ENCODE peak calls at places on chromosomes 12 and 14, in eight cellular contexts. F, Q, E, P, G, C, O and B are unnamed samples.

GRCh38 chr14:98623806-98624430 is 648.1 kb downstream of the BCL11B start:
- DNase-seq in F (peak; percentile 10), O (no peak), C (no peak), G (no peak), Q (no peak), P (no peak), E (no peak), B (no peak)

GRCh38 chr12:78095623-78096022 is 264.9 kb downstream of the NAV3 start:
- DNase-seq in P (no peak), F (no peak), Q (no peak), E (no peak), O (no peak), G (no peak), C (no peak), B (no peak)

GRCh38 chr14:60651051-60651935 is 2.0 kb upstream of the SIX1 start:
- DNase-seq in E (no peak), O (no peak), P (no peak), C (no peak), Q (no peak), G (no peak), F (no peak), B (no peak)

GRCh38 chr14:100443643-100444042 is 120.5 kb downstream of the SLC25A47 start:
- DNase-seq in Q (no peak), G (no peak), O (no peak), P (no peak), F (no peak), E (no peak), C (no peak), B (no peak)

GRCh38 chr12:93231938-93232337 is 145.8 kb upstream of the NUDT4 start:
- DNase-seq in Q (no peak), P (no peak), O (no peak), F (no peak), C (no peak), E (no peak), G (no peak), B (no peak)

GRCh38 chr14:103613517-103613916 is 15.5 kb upstream of the KLC1 start:
- DNase-seq in F (no peak), P (no peak), G (no peak), Q (no peak), E (no peak), O (no peak), C (no peak), B (no peak)

GRCh38 chr12:58757422-58757821 is 162.9 kb downstream of the LRIG3 start:
- DNase-seq in G (no peak), O (no peak), F (no peak), Q (no peak), E (no peak), C (no peak), P (no peak), B (no peak)

GRCh38 chr12:3225154-3225795 is 148.1 kb downstream of the TSPAN9 start:
- DNase-seq in G (no peak), E (no peak), F (no peak), C (no peak), Q (no peak), P (no peak), O (no peak), B (no peak)

GRCh38 chr12:130266751-130267150 is 70.9 kb upstream of the PIWIL1 start:
- DNase-seq in E (no peak), C (peak; percentile 15), Q (no peak), O (no peak), G (peak; percentile 75), F (no peak), P (no peak), B (no peak)

GRCh38 chr14:33848706-33849454 is 102.0 kb downstream of the EGLN3 start:
- DNase-seq in Q (no peak), O (no peak), F (peak; percentile 41), C (peak; percentile 94), E (peak; percentile 62), P (peak; percentile 32), G (peak; percentile 96), B (peak; percentile 92)

GRCh38 chr14:97379091-97379531 is 581.9 kb downstream of the VRK1 start:
- DNase-seq in E (no peak), G (peak; percentile 45), Q (no peak), C (no peak), F (no peak), O (no peak), P (no peak), B (no peak)

GRCh38 chr12:93573552-93574223 is 1.2 kb downstream of the SOCS2 start:
- DNase-seq in P (no peak), F (no peak), G (peak; percentile 44), E (peak; percentile 41), Q (peak; percentile 23), C (no peak), O (no peak), B (peak; percentile 64)

GRCh38 chr14:35883677-35884293 is 57.6 kb downstream of the BRMS1L start:
- DNase-seq in G (peak; percentile 63), Q (no peak), E (no peak), P (no peak), C (peak; percentile 51), O (no peak), F (no peak), B (peak; percentile 45)

GRCh38 chr14:24801024-24801423 is 167.0 kb upstream of the GZMB start:
- DNase-seq in G (no peak), Q (no peak), E (no peak), O (no peak), P (no peak), C (no peak), F (no peak), B (no peak)

DNA sequence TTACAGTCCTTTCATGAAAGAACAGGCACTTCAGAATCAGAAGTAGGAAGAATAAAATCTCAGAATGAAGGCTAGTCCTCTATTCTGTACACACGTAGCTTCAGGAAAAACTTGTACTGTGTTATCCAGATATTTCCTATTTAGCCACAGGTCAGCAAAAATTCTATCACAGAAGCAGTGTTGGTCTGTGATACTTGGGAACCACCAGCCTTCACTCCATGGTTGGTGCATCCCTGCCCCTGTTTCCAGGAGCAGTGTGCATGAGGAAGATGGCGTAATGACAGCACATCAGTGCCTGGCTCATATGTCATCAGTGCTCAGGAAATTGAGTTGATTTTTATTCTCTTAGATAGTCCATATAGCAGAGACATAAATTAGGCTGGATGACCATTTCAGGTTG is 87.7 kb downstream of the SAMD4A start:
- DNase-seq in G (no peak), E (no peak), O (no peak), Q (no peak), P (no peak), C (no peak), F (no peak), B (no peak)
- H3K4me1 ChIP-seq in G (peaks cover 24% of the 10 kb centered on the region), E (peaks cover 55% of the 10 kb centered on the region), O (peaks cover 20% of the 10 kb centered on the region), Q (no peaks in the 10 kb centered on the region), P (peaks cover 78% of the 10 kb centered on the region), C (peaks cover 25% of the 10 kb centered on the region), F (peaks cover 35% of the 10 kb centered on the region), B (peaks cover 31% of the 10 kb centered on the region)

GRCh38 chr12:118835911-118836310 is 145.4 kb upstream of the SRRM4 start:
- DNase-seq in O (no peak), F (no peak), Q (no peak), C (no peak), G (no peak), E (no peak), P (no peak), B (no peak)

GRCh38 chr12:118827047-118827446 is 154.3 kb upstream of the SRRM4 start:
- DNase-seq in O (no peak), Q (no peak), G (no peak), C (no peak), F (no peak), E (no peak), P (no peak), B (no peak)

GRCh38 chr12:118830251-118830650 is 151.1 kb upstream of the SRRM4 start:
- DNase-seq in F (no peak), Q (no peak), G (no peak), O (no peak), C (no peak), P (no peak), E (no peak), B (no peak)
- H3K4me3 ChIP-seq in F (no peak overlapping the region), Q (no peak overlapping the region), G (no peak overlapping the region), O (no peak overlapping the region), C (no peak overlapping the region), P (no peak overlapping the region), E (no peak overlapping the region), B (no peak overlapping the region)

DNA sequence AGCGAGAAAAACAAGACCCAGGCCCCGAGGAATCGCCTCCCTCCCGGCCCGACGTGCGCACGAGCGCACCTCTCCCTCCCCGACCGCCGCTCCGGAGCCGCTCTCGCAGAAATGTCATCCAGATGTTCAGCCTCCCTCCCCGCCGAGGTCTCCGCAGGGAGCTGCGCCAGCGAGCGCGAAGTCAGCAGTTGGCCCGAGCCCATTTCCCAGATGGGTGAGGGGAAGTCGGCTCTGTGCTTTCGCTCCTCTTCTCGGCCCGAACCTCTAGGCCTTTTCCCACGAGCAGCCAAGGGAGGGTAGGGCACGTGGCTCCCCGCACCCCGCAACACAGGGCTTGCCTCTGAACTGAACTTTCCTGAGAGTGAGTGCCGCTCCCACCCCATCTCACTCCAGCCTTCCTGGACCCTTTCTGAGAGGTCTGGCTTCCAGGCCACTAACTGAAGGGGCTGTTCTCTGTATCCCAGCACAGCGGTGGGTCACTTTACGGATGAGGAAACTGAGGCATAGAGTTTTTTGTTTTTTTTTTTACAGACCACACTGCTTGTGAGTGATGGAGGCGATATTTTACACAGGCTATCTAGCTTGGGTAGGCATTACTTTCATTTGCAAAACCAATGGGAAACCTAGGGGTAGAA is 1.0 kb upstream of the TGFB3 start:
- DNase-seq in O (no peak), F (peak; percentile 62), Q (peak; percentile 49), E (peak; percentile 80), P (peak; percentile 77), C (no peak), G (no peak), B (no peak)
- H3K4me1 ChIP-seq in O (peaks cover 28% of the 10 kb centered on the region), F (no peaks in the 10 kb centered on the region), Q (no peaks in the 10 kb centered on the region), E (peaks cover 9% of the 10 kb centered on the region), P (peaks cover 24% of the 10 kb centered on the region), C (peaks cover 28% of the 10 kb centered on the region), G (peaks cover 16% of the 10 kb centered on the region), B (peaks cover 8% of the 10 kb centered on the region)

GRCh38 chr12:9606247-9606646 is 1.5 kb downstream of the KLRB1 start:
- DNase-seq in O (no peak), F (no peak), C (no peak), P (no peak), E (no peak), G (no peak), Q (no peak), B (no peak)
- H3K4me3 ChIP-seq in O (no peak overlapping the region), F (no peak overlapping the region), C (no peak overlapping the region), P (no peak overlapping the region), E (no peak overlapping the region), G (no peak overlapping the region), Q (no peak overlapping the region), B (no peak overlapping the region)

GRCh38 chr14:77119852-77120251 is 21.7 kb downstream of the ZDHHC22 start:
- DNase-seq in F (no peak), Q (no peak), C (no peak), E (no peak), G (no peak), P (no peak), O (no peak), B (no peak)
- H3K4me1 ChIP-seq in F (peaks cover 16% of the 10 kb centered on the region), Q (no peaks in the 10 kb centered on the region), C (peaks cover 13% of the 10 kb centered on the region), E (no peaks in the 10 kb centered on the region), G (peaks cover 41% of the 10 kb centered on the region), P (peaks cover 70% of the 10 kb centered on the region), O (peaks cover 37% of the 10 kb centered on the region), B (no peaks in the 10 kb centered on the region)

DNA sequence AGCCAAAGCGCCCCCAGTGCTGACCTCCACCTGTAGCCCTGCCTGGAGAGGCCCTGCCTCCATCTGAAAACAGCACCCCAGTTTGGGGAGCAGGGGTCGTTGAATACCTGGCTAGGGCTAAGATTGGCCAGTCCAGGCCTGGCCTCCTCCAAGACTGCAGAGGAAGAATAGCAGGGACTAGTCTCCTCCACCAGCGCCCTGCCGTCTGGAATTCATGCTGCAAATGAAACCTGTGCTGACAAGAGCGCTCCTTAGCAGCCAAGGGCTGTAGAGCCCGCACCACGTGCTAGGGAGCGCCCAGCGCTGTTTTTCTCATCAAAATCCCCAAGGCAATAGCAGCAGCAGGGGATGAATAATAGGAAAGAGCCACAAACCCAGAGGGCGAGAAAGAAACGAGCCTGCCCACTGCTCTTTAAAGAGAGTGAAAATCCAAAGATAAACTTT is 3.4 kb downstream of the COL2A1 start:
- DNase-seq in E (peak; percentile 32), C (peak; percentile 78), F (peak; percentile 46), O (no peak), G (peak; percentile 84), Q (no peak), P (peak; percentile 34), B (peak; percentile 61)
- H3K4me3 ChIP-seq in E (peak overlapping the region; percentile 59), C (peak overlapping the region; percentile 35), F (no peak overlapping the region), O (peak overlapping the region; percentile 43), G (peak overlapping the region; percentile 79), Q (peak overlapping the region; percentile 47), P (peak overlapping the region; percentile 67), B (peak overlapping the region; percentile 63)